ENCODE peak calls at places on chromosomes 11 and 22, in six cellular contexts. One of them, this sample, is unnamed.

GRCh38 chr11:16791494-16791961 is 53.1 kb downstream of the C11orf58 start:
- DNase-seq in A549: peak
- DNase-seq in H1: no peak
- DNase-seq in GM12878: no peak
- DNase-seq in K562: no peak
- DNase-seq in HepG2: peak
- DNase-seq in this sample: no peak

GRCh38 chr22:46351767-46352166 is 16.3 kb downstream of the TRMU start:
- DNase-seq in A549: no peak
- DNase-seq in H1: no peak
- DNase-seq in GM12878: no peak
- DNase-seq in K562: no peak
- DNase-seq in HepG2: no peak
- DNase-seq in this sample: no peak

GRCh38 chr11:68333176-68333575 is 20.8 kb downstream of the LRP5 start:
- DNase-seq in A549: no peak
- DNase-seq in H1: no peak
- DNase-seq in GM12878: no peak
- DNase-seq in K562: no peak
- DNase-seq in HepG2: no peak
- DNase-seq in this sample: no peak

GRCh38 chr11:116657842-116658825 is 114.7 kb downstream of the BUD13 start:
- DNase-seq in A549: no peak
- DNase-seq in H1: no peak
- DNase-seq in GM12878: no peak
- DNase-seq in K562: no peak
- DNase-seq in HepG2: no peak
- DNase-seq in this sample: peak

GRCh38 chr11:113729456-113729855 is 23.3 kb upstream of the TMPRSS5 start:
- DNase-seq in A549: no peak
- DNase-seq in H1: no peak
- DNase-seq in GM12878: no peak
- DNase-seq in K562: no peak
- DNase-seq in HepG2: no peak
- DNase-seq in this sample: no peak

GRCh38 chr11:15852179-15852578 is 504.2 kb downstream of the SOX6 start:
- DNase-seq in A549: no peak
- DNase-seq in H1: no peak
- DNase-seq in GM12878: no peak
- DNase-seq in K562: peak
- DNase-seq in HepG2: peak
- DNase-seq in this sample: no peak

GRCh38 chr11:1504164-1504563 is 17.6 kb upstream of the MOB2 start:
- DNase-seq in A549: no peak
- DNase-seq in H1: no peak
- DNase-seq in GM12878: no peak
- DNase-seq in K562: no peak
- DNase-seq in HepG2: no peak
- DNase-seq in this sample: no peak

GRCh38 chr11:68505596-68505995 is 45.0 kb downstream of the PPP6R3 start:
- DNase-seq in A549: no peak
- DNase-seq in H1: no peak
- DNase-seq in GM12878: no peak
- DNase-seq in K562: no peak
- DNase-seq in HepG2: no peak
- DNase-seq in this sample: no peak

GRCh38 chr11:118170231-118170630 is 6.2 kb downstream of the SCN2B start:
- DNase-seq in A549: no peak
- DNase-seq in H1: no peak
- DNase-seq in GM12878: no peak
- DNase-seq in K562: no peak
- DNase-seq in HepG2: no peak
- DNase-seq in this sample: no peak

GRCh38 chr11:44939673-44940072 is 11.0 kb downstream of the TP53I11 start:
- DNase-seq in A549: no peak
- DNase-seq in H1: no peak
- DNase-seq in GM12878: no peak
- DNase-seq in K562: peak
- DNase-seq in HepG2: peak
- DNase-seq in this sample: no peak

GRCh38 chr22:50064453-50064852 is 6.4 kb upstream of the TTLL8 start:
- DNase-seq in A549: no peak
- DNase-seq in H1: no peak
- DNase-seq in GM12878: no peak
- DNase-seq in K562: no peak
- DNase-seq in HepG2: no peak
- DNase-seq in this sample: no peak

GRCh38 chr22:50061824-50062355 is 3.8 kb upstream of the TTLL8 start:
- DNase-seq in A549: no peak
- DNase-seq in H1: no peak
- DNase-seq in GM12878: no peak
- DNase-seq in K562: no peak
- DNase-seq in HepG2: no peak
- DNase-seq in this sample: no peak

GRCh38 chr22:50063589-50064393 is 5.7 kb upstream of the TTLL8 start:
- DNase-seq in A549: no peak
- DNase-seq in H1: no peak
- DNase-seq in GM12878: no peak
- DNase-seq in K562: no peak
- DNase-seq in HepG2: no peak
- DNase-seq in this sample: no peak

GRCh38 chr22:50061141-50061823 is 3.2 kb upstream of the TTLL8 start:
- DNase-seq in A549: no peak
- DNase-seq in H1: no peak
- DNase-seq in GM12878: no peak
- DNase-seq in K562: no peak
- DNase-seq in HepG2: no peak
- DNase-seq in this sample: no peak

DNA sequence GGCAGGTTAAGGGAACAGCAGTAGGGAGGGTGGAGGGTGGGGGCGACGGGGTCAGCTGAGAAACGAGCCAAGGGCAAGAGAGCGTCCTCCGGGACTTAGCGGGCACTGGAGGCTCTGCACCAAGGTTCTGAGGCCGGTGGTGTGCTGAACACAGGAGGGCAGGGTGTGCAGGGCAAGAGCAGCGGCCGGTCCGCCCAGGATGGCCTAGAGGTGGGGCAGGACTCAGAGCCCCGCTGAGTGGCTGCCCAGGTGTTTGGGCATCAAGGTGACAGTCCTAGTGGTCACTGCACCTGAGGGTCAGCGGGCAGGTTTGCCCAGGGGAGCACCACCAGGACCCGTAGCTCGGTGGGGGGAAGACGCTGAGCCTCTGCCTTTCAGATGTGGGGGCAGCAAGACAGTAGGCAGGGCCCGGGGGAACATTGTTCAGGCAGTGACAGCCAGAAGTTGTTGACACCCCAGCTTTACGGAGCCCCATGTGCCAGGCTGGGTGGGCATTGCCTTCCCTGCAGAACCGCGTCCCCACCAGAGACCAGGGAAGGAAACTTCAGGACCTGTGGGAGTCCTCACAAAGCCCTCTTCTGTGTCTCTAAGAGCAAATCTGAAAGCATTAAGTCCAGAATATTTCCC is 4.5 kb upstream of the TTLL8 start:
- DNase-seq in A549: no peak
- DNase-seq in H1: no peak
- DNase-seq in GM12878: no peak
- DNase-seq in K562: no peak
- DNase-seq in HepG2: no peak
- DNase-seq in this sample: no peak
- TF ChIP-seq CHD2 in A549: no peak
- TF ChIP-seq CHD2 in H1: no peak
- TF ChIP-seq CHD2 in GM12878: no peak
- TF ChIP-seq CHD2 in K562: no peak
- TF ChIP-seq CHD2 in HepG2: no peak
- TF ChIP-seq CHD2 in this sample: no peak

DNA sequence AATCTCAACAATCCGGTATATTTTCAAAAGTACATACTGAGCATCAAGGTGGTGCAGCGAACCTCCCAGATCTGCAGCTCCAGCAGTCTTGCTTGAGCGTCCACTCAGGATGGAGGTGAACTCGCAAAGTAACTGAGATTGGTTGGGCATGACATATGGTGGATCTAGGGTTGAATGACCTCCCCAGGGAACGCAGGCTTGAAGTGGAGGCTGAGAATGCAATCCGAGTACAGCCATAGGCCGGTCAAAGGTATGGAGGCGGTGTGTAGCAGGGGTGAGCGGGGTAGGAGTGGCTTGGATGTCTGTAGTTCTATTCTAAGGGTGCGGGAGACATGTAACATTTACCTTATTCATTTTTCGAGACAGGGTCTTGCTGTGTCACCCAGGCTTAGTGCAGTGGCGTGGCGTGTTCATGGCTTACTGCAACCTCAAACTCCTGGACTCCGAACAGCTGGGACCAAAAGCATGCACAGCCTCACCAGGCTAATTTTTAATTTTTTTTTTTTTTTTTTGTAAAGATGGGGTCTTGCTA is 631 bp upstream of the C22orf39 start:
- DNase-seq in A549: peak
- DNase-seq in H1: no peak
- DNase-seq in GM12878: no peak
- DNase-seq in K562: peak
- DNase-seq in HepG2: peak
- DNase-seq in this sample: peak
- TF ChIP-seq CHD2 in A549: no peak
- TF ChIP-seq CHD2 in H1: no peak
- TF ChIP-seq CHD2 in GM12878: no peak
- TF ChIP-seq CHD2 in K562: no peak
- TF ChIP-seq CHD2 in HepG2: no peak
- TF ChIP-seq CHD2 in this sample: no peak

GRCh38 chr11:48007677-48008076 is 27.3 kb downstream of the PTPRJ start:
- DNase-seq in A549: no peak
- DNase-seq in H1: no peak
- DNase-seq in GM12878: no peak
- DNase-seq in K562: no peak
- DNase-seq in HepG2: no peak
- DNase-seq in this sample: no peak

GRCh38 chr11:48013269-48013901 is 33.0 kb downstream of the PTPRJ start:
- DNase-seq in A549: peak
- DNase-seq in H1: no peak
- DNase-seq in GM12878: no peak
- DNase-seq in K562: no peak
- DNase-seq in HepG2: peak
- DNase-seq in this sample: no peak

GRCh38 chr11:48014917-48015316 is 34.6 kb downstream of the PTPRJ start:
- DNase-seq in A549: no peak
- DNase-seq in H1: no peak
- DNase-seq in GM12878: no peak
- DNase-seq in K562: no peak
- DNase-seq in HepG2: no peak
- DNase-seq in this sample: no peak

GRCh38 chr11:48011125-48012050 is 31.0 kb downstream of the PTPRJ start:
- DNase-seq in A549: no peak
- DNase-seq in H1: no peak
- DNase-seq in GM12878: no peak
- DNase-seq in K562: no peak
- DNase-seq in HepG2: no peak
- DNase-seq in this sample: no peak

DNA sequence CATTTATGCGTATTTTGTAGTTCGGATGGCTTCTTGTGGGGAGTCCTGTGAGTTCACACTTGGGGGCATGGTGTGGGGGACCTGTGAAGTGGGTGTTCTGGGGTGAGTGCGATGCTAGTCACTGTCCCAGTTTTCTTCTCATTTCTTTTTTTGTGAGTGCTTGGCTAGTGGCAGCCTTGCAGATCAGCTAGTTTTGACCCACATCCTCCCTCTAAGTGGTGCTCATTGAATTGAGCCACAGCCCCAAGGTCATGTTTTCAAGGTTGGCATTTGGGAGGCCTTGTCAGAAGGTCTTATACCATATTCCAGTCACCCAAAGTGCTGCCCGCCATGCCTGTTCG is 31.7 kb downstream of the PTPRJ start:
- DNase-seq in A549: no peak
- DNase-seq in H1: no peak
- DNase-seq in GM12878: no peak
- DNase-seq in K562: no peak
- DNase-seq in HepG2: no peak
- DNase-seq in this sample: no peak
- TF ChIP-seq CHD2 in A549: no peak
- TF ChIP-seq CHD2 in H1: no peak
- TF ChIP-seq CHD2 in GM12878: no peak
- TF ChIP-seq CHD2 in K562: no peak
- TF ChIP-seq CHD2 in HepG2: no peak
- TF ChIP-seq CHD2 in this sample: no peak

DNA sequence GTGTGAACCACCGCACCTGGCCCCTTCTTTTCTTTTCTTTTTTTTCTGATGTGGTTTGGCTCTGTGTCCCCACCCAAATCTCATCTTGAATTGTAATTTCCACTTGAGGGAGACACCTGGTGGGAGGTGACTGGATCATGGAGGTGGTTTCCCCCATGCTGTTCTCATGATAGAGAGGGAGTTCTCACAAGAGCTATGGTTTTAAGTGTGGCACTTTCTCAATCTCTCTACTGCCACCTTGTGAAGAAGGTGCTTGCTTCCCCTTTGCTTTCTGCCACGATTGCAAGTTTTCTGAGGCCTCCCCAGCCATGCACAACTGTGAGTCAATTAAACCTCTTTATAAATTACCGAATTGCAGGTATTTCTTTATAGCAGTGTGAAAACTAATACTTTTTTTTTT is 4.9 kb upstream of the TCN2 start:
- DNase-seq in A549: no peak
- DNase-seq in H1: no peak
- DNase-seq in GM12878: no peak
- DNase-seq in K562: no peak
- DNase-seq in HepG2: peak
- DNase-seq in this sample: no peak
- TF ChIP-seq CHD2 in A549: no peak
- TF ChIP-seq CHD2 in H1: no peak
- TF ChIP-seq CHD2 in GM12878: no peak
- TF ChIP-seq CHD2 in K562: no peak
- TF ChIP-seq CHD2 in HepG2: no peak
- TF ChIP-seq CHD2 in this sample: no peak

GRCh38 chr22:26404851-26405357 is 24.2 kb upstream of the ASPHD2 start:
- DNase-seq in A549: no peak
- DNase-seq in H1: no peak
- DNase-seq in GM12878: no peak
- DNase-seq in K562: peak
- DNase-seq in HepG2: no peak
- DNase-seq in this sample: no peak
- TF ChIP-seq CHD2 in A549: no peak
- TF ChIP-seq CHD2 in H1: no peak
- TF ChIP-seq CHD2 in GM12878: no peak
- TF ChIP-seq CHD2 in K562: no peak
- TF ChIP-seq CHD2 in HepG2: no peak
- TF ChIP-seq CHD2 in this sample: no peak

GRCh38 chr11:72224587-72225410 is at the start of gene INPPL1:
- DNase-seq in A549: no peak
- DNase-seq in H1: peak
- DNase-seq in GM12878: no peak
- DNase-seq in K562: peak
- DNase-seq in HepG2: no peak
- DNase-seq in this sample: peak
- TF ChIP-seq CHD2 in A549: no peak
- TF ChIP-seq CHD2 in H1: no peak
- TF ChIP-seq CHD2 in GM12878: no peak
- TF ChIP-seq CHD2 in K562: no peak
- TF ChIP-seq CHD2 in HepG2: no peak
- TF ChIP-seq CHD2 in this sample: peak

This sample was measured in SK-N-SH.